ENCODE peak calls at places on chromosomes 6 and 20, in five cellular contexts. U is COLO829; B is pulmonary artery endothelial cell; Z is activated CD8-positive, alpha-beta memory T cell treated with anti-CD3 and anti-CD28 coated beads for 4 hours; T is HTR-8/SVneo. C is an unnamed sample.

GRCh38 chr6:152748843-152749242 is 1.8 kb upstream of the VIP start:
- DNase-seq in U (no peak), B (no peak), Z (no peak), T (no peak), C (no peak)

GRCh38 chr6:71252960-71253359 is 35.7 kb upstream of the OGFRL1 start:
- DNase-seq in U (no peak), B (no peak), Z (no peak), T (no peak), C (no peak)

GRCh38 chr20:37688093-37688492 is 5.7 kb upstream of the CTNNBL1 start:
- DNase-seq in U (no peak), B (no peak), Z (no peak), T (no peak), C (no peak)

GRCh38 chr6:99349620-99350141 is at the start of gene FAXC:
- DNase-seq in U (no peak), B (no peak), Z (no peak), T (peak), C (no peak)

GRCh38 chr6:36674942-36675341 is 3.6 kb upstream of the CDKN1A start:
- DNase-seq in U (no peak), B (no peak), Z (no peak), T (no peak), C (no peak)

GRCh38 chr20:60206259-60206658 is 248.0 kb downstream of the CDH26 start:
- DNase-seq in U (peak), B (no peak), Z (no peak), T (peak), C (no peak)

GRCh38 chr6:78438135-78438534 is 429.2 kb upstream of the IRAK1BP1 start:
- DNase-seq in U (no peak), B (no peak), Z (no peak), T (no peak), C (no peak)

GRCh38 chr6:47908271-47908670 is 126.4 kb downstream of the OPN5 start:
- DNase-seq in U (peak), B (no peak), Z (no peak), T (no peak), C (no peak)

GRCh38 chr20:61525781-61526431 is 273.8 kb downstream of the CDH4 start:
- DNase-seq in U (no peak), B (no peak), Z (no peak), T (no peak), C (no peak)

GRCh38 chr6:147603392-147604081 is 95.0 kb downstream of the SAMD5 start:
- DNase-seq in U (no peak), B (no peak), Z (no peak), T (no peak), C (no peak)

GRCh38 chr20:23235173-23236027 is 115.2 kb upstream of the NXT1 start:
- DNase-seq in U (peak), B (peak), Z (no peak), T (no peak), C (no peak)

GRCh38 chr20:36217226-36217625 is 19.1 kb upstream of the AAR2 start:
- DNase-seq in U (no peak), B (no peak), Z (no peak), T (no peak), C (no peak)

GRCh38 chr6:113103618-113104390 is 753.3 kb upstream of the MARCKS start:
- DNase-seq in U (no peak), B (peak), Z (no peak), T (peak), C (peak)

GRCh38 chr6:133136177-133136896 is 104.8 kb upstream of the EYA4 start:
- DNase-seq in U (no peak), B (no peak), Z (no peak), T (no peak), C (no peak)

GRCh38 chr20:23655551-23656211 is 17.9 kb upstream of the CST3 start:
- DNase-seq in U (no peak), B (no peak), Z (no peak), T (no peak), C (no peak)

GRCh38 chr6:156021746-156022396 is 566.2 kb upstream of the NOX3 start:
- DNase-seq in U (no peak), B (no peak), Z (no peak), T (no peak), C (no peak)

GRCh38 chr20:9093203-9093962 is 24.5 kb downstream of the PLCB4 start:
- DNase-seq in U (no peak), B (no peak), Z (no peak), T (no peak), C (no peak)

GRCh38 chr20:40286991-40287531 is 402.0 kb downstream of the MAFB start:
- DNase-seq in U (no peak), B (no peak), Z (no peak), T (no peak), C (no peak)

GRCh38 chr6:4174042-4174441 is 38.7 kb upstream of the ECI2 start:
- DNase-seq in U (no peak), B (no peak), Z (no peak), T (no peak), C (no peak)

GRCh38 chr20:62737971-62738881 is 29.6 kb downstream of the NTSR1 start:
- DNase-seq in U (no peak), B (no peak), Z (no peak), T (no peak), C (no peak)

GRCh38 chr20:53693265-53693871 is 99.7 kb upstream of the ZNF217 start:
- DNase-seq in U (no peak), B (no peak), Z (no peak), T (no peak), C (no peak)

GRCh38 chr6:23637296-23637695 is 488.7 kb upstream of the NRSN1 start:
- DNase-seq in U (no peak), B (no peak), Z (no peak), T (no peak), C (no peak)

GRCh38 chr6:25050356-25050755 is 114.6 kb upstream of the RIPOR2 start:
- DNase-seq in U (peak), B (peak), Z (peak), T (peak), C (peak)

GRCh38 chr20:50562262-50562701 is 52.1 kb downstream of the PTPN1 start:
- DNase-seq in U (no peak), B (no peak), Z (no peak), T (no peak), C (no peak)

GRCh38 chr6:37005061-37005810 is at the start of gene FGD2:
- DNase-seq in U (no peak), B (no peak), Z (no peak), T (no peak), C (no peak)

GRCh38 chr6:116971959-116972358 is 94.9 kb downstream of the RFX6 start:
- DNase-seq in U (peak), B (no peak), Z (no peak), T (peak), C (peak)

GRCh38 chr6:1873781-1874180 is 264.1 kb downstream of the FOXC1 start:
- DNase-seq in U (no peak), B (no peak), Z (no peak), T (no peak), C (no peak)

GRCh38 chr6:32387946-32388345 is 16.2 kb upstream of the TSBP1 start:
- DNase-seq in U (no peak), B (no peak), Z (no peak), T (no peak), C (no peak)

GRCh38 chr6:96923871-96924493 is 546 bp upstream of the KLHL32 start:
- DNase-seq in U (no peak), B (no peak), Z (peak), T (peak), C (no peak)